ENCODE peak calls at places on chromosome 7, in four cellular contexts. One of them, this sample, is unnamed.

GRCh38 chr7:23597908-23598224 is 684 bp downstream of the CCDC126 start:
- DNase-seq in heart left ventricle: no peak
- DNase-seq in esophagus squamous epithelium: no peak
- DNase-seq in lung: no peak
- DNase-seq in this sample: no peak

GRCh38 chr7:17405786-17406185 is 107.3 kb downstream of the AHR start:
- DNase-seq in heart left ventricle: no peak
- DNase-seq in esophagus squamous epithelium: no peak
- DNase-seq in lung: no peak
- DNase-seq in this sample: no peak

GRCh38 chr7:12119638-12120303 is 91.3 kb upstream of the TMEM106B start:
- DNase-seq in heart left ventricle: no peak
- DNase-seq in esophagus squamous epithelium: no peak
- DNase-seq in lung: no peak
- DNase-seq in this sample: no peak

GRCh38 chr7:50564630-50565558 is at the start of gene DDC:
- DNase-seq in heart left ventricle: no peak
- DNase-seq in esophagus squamous epithelium: no peak
- DNase-seq in lung: no peak
- DNase-seq in this sample: no peak

GRCh38 chr7:127879436-127879835 is 151.8 kb downstream of the LRRC4 start:
- DNase-seq in heart left ventricle: no peak
- DNase-seq in esophagus squamous epithelium: no peak
- DNase-seq in lung: no peak
- DNase-seq in this sample: no peak

GRCh38 chr7:69654381-69654780 is 56.1 kb downstream of the AUTS2 start:
- DNase-seq in heart left ventricle: no peak
- DNase-seq in esophagus squamous epithelium: no peak
- DNase-seq in lung: peak; percentile 45
- DNase-seq in this sample: peak; percentile 63

GRCh38 chr7:87380905-87381304 is 35.4 kb downstream of the CROT start:
- DNase-seq in heart left ventricle: no peak
- DNase-seq in esophagus squamous epithelium: no peak
- DNase-seq in lung: no peak
- DNase-seq in this sample: no peak

GRCh38 chr7:130490888-130491771 is 755 bp upstream of the MEST start:
- DNase-seq in heart left ventricle: peak; percentile 69
- DNase-seq in esophagus squamous epithelium: no peak
- DNase-seq in lung: no peak
- DNase-seq in this sample: no peak

GRCh38 chr7:1060315-1061080 is 16.2 kb downstream of the GPR146 start:
- DNase-seq in heart left ventricle: peak; percentile 69
- DNase-seq in esophagus squamous epithelium: no peak
- DNase-seq in lung: no peak
- DNase-seq in this sample: peak; percentile 73

GRCh38 chr7:129853661-129854268 is 99.0 kb downstream of the UBE2H start:
- DNase-seq in heart left ventricle: no peak
- DNase-seq in esophagus squamous epithelium: no peak
- DNase-seq in lung: no peak
- DNase-seq in this sample: no peak

GRCh38 chr7:21497072-21497471 is 45.8 kb upstream of the DNAH11 start:
- DNase-seq in heart left ventricle: no peak
- DNase-seq in esophagus squamous epithelium: no peak
- DNase-seq in lung: no peak
- DNase-seq in this sample: no peak

GRCh38 chr7:117769085-117769484 is 104.2 kb downstream of the CTTNBP2 start:
- DNase-seq in heart left ventricle: no peak
- DNase-seq in esophagus squamous epithelium: no peak
- DNase-seq in lung: no peak
- DNase-seq in this sample: no peak

GRCh38 chr7:1355568-1356340 is 103.5 kb downstream of the MICALL2 start:
- DNase-seq in heart left ventricle: peak; percentile 36
- DNase-seq in esophagus squamous epithelium: no peak
- DNase-seq in lung: no peak
- DNase-seq in this sample: no peak

GRCh38 chr7:124532166-124532565 is 233.4 kb downstream of the GPR37 start:
- DNase-seq in heart left ventricle: no peak
- DNase-seq in esophagus squamous epithelium: no peak
- DNase-seq in lung: no peak
- DNase-seq in this sample: no peak

GRCh38 chr7:52753855-52754254 is 281.6 kb upstream of the POM121L12 start:
- DNase-seq in heart left ventricle: no peak
- DNase-seq in esophagus squamous epithelium: no peak
- DNase-seq in lung: no peak
- DNase-seq in this sample: no peak

GRCh38 chr7:98640375-98640774 is 23.3 kb downstream of the NPTX2 start:
- DNase-seq in heart left ventricle: no peak
- DNase-seq in esophagus squamous epithelium: no peak
- DNase-seq in lung: no peak
- DNase-seq in this sample: no peak

DNA sequence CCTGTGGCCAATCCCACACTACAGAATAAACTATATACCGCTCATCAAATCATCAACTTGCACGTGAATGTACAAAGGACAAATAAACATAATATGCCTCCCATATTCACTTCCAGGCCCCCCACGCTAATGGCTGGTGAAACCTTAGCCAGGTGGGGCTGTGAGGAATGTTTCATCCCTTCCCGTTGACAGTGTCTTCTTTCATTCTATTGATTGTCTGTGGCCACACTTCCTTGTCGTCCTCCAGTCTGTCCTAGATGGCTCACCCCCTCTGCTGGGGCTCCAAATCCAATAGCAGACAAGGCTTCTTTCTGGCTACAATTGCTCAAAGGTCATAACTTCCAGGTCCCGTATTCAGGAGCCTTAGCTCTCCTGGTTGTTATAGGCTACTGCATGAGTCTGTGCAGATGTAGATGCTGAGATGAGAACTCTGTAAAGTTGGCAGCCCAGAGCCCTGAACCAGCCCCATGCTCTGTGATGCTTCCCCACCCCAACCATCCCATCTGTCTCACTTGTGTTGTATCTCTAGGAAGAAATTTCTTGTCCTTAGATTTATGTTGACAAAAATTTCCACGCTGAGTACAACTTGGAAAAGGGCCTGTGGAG is 61.4 kb upstream of the EEPD1 start:
- DNase-seq in heart left ventricle: no peak
- DNase-seq in esophagus squamous epithelium: no peak
- DNase-seq in lung: no peak
- DNase-seq in this sample: no peak
- H3K4me3 ChIP-seq in heart left ventricle: no peak overlapping the region
- H3K4me3 ChIP-seq in esophagus squamous epithelium: no peak overlapping the region
- H3K4me3 ChIP-seq in lung: no peak overlapping the region
- H3K4me3 ChIP-seq in this sample: no peak overlapping the region

DNA sequence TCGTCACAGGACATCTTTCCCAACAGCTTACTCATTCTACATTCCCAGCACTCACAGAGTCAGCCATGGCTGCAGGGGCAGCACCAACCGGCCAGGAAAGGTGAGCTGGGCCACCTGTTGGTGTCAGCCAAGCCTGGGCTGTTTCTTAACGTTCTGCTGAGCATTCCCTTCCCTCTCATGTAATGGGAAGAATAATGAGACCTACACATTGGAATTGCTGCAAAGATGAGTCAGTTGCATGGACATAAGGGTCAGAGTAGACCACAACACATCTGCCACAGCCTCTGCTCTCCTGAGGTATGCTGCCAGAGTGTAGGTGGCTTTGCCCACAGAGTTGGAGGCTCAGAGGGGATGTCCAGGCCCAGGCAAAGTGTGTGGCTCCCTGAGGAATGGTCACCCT is 163.0 kb downstream of the TNS3 start:
- DNase-seq in heart left ventricle: no peak
- DNase-seq in esophagus squamous epithelium: no peak
- DNase-seq in lung: no peak
- DNase-seq in this sample: no peak
- H3K27ac ChIP-seq in heart left ventricle: no peak overlapping the region
- H3K27ac ChIP-seq in esophagus squamous epithelium: no peak overlapping the region
- H3K27ac ChIP-seq in lung: no peak overlapping the region
- H3K27ac ChIP-seq in this sample: no peak overlapping the region

DNA sequence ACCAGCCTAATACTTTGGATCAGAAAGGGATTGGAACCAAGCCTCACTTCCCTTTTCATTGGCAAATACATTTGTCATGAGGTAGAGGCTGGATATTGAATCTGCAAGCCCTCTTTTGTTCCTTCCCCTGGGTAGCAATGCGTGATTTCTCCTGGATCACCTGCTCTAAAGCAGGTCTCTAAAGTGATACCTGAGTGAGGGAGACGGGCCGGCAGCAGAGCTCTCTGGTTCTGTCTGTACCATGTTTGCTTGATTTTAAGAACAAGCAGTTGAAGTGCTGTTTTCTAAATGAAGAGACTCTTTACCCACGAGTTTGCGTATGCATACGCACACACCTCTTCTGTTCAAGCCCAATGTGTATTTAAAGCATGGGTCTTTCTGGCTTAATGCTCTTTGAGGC is 41.1 kb downstream of the GARS1 start:
- DNase-seq in heart left ventricle: no peak
- DNase-seq in esophagus squamous epithelium: no peak
- DNase-seq in lung: no peak
- DNase-seq in this sample: no peak
- H3K36me3 ChIP-seq in heart left ventricle: no peaks in the 10 kb centered on the region
- H3K36me3 ChIP-seq in esophagus squamous epithelium: peaks cover 55% of the 10 kb centered on the region
- H3K36me3 ChIP-seq in lung: peaks cover 16% of the 10 kb centered on the region
- H3K36me3 ChIP-seq in this sample: peaks cover 47% of the 10 kb centered on the region

DNA sequence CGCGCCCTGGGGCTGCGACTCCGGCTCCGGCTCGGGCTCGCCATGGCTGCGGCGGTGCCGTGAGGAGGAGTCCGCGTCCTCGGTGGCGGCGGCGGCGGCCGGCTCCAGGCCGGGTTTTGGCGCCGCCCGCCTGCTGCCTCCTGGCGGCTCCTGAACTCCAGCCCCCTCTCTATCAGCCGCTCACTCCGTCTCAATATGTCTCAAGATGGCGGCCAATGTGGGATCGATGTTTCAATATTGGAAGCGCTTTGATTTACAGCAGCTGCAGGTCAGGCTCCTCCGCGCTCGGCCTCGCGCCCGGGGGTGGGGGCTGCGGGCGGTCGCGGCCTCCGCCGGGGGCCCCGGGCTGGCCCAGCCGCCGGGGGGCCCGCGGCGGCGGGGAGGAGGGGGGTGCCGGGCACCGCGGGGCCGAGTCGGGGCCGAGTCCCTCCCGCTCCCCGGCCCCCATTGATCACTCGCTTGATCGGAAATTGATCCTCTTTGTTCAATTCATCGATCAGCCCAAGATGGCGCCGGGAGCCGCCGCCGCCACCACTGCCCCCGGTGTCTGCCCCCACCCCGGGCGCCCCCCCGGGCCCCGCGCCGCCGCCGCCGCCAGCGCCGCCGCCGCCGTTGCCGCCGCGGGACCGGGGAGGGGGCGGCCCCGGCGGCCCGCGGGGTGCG is 1.5 kb upstream of the CUX1 start:
- DNase-seq in heart left ventricle: peak; percentile 88
- DNase-seq in esophagus squamous epithelium: peak; percentile 35
- DNase-seq in lung: peak; percentile 66
- DNase-seq in this sample: peak; percentile 68
- H3K4me3 ChIP-seq in heart left ventricle: peak overlapping the region; percentile 44
- H3K4me3 ChIP-seq in esophagus squamous epithelium: peak overlapping the region; percentile 88
- H3K4me3 ChIP-seq in lung: peak overlapping the region; percentile 81
- H3K4me3 ChIP-seq in this sample: peak overlapping the region; percentile 92

GRCh38 chr7:77798394-77799077 is at the start of the genes PHTF2 and TMEM60:
- DNase-seq in heart left ventricle: peak; percentile 99
- DNase-seq in esophagus squamous epithelium: peak; percentile 98
- DNase-seq in lung: peak; percentile 99
- DNase-seq in this sample: peak; percentile 99
- H3K27ac ChIP-seq in heart left ventricle: peak within 1 kb of the TSS; percentile 88
- H3K27ac ChIP-seq in esophagus squamous epithelium: peak within 1 kb of the TSS; percentile 90
- H3K27ac ChIP-seq in lung: peak within 1 kb of the TSS; percentile 95
- H3K27ac ChIP-seq in this sample: peak within 1 kb of the TSS; percentile 90

DNA sequence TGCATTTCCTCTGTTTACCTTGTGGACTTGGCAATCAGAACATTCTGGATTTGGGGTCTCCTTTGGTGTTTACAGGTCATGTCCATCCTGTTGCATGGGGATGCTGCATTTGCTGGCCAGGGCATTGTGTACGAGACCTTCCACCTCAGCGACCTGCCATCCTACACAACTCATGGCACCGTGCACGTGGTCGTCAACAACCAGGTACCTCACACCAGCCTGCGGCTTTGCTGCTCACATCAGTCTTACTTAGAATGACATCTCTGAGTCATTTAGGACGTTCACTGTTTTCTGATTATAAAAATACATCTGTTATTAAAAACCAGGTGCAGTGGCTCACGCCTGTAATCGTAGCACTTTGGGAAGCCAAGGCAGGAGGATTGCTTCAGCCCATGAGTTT is 67.0 kb upstream of the ZMIZ2 start:
- DNase-seq in heart left ventricle: no peak
- DNase-seq in esophagus squamous epithelium: no peak
- DNase-seq in lung: no peak
- DNase-seq in this sample: no peak
- H3K36me3 ChIP-seq in heart left ventricle: peaks cover 3% of the 10 kb centered on the region
- H3K36me3 ChIP-seq in esophagus squamous epithelium: peaks cover 90% of the 10 kb centered on the region
- H3K36me3 ChIP-seq in lung: peaks cover 27% of the 10 kb centered on the region
- H3K36me3 ChIP-seq in this sample: peaks cover 72% of the 10 kb centered on the region